ENCODE peak calls at places on chromosome 14, in five cellular contexts. T, R, S, G and B are unnamed samples.

GRCh38 chr14:101709962-101710891 is 51.3 kb upstream of the PPP2R5C start:
- ATAC-seq in T (no peak), R (peak; percentile 81), S (peak; percentile 2), G (no peak), B (no peak)

GRCh38 chr14:73997944-73998451 is 21.1 kb downstream of the ENTPD5 start:
- ATAC-seq in T (no peak), R (no peak), S (no peak), G (no peak), B (no peak)

GRCh38 chr14:93301821-93302447 is 30.9 kb downstream of the BTBD7 start:
- ATAC-seq in T (no peak), R (no peak), S (no peak), G (no peak), B (no peak)

GRCh38 chr14:48075487-48075886 is 400.1 kb upstream of the MDGA2 start:
- ATAC-seq in T (no peak), R (no peak), S (no peak), G (no peak), B (no peak)

GRCh38 chr14:90061849-90062794 is at the start of gene KCNK13:
- ATAC-seq in T (no peak), R (no peak), S (peak; percentile 41), G (peak; percentile 22), B (no peak)

GRCh38 chr14:91693342-91693741 is 38.5 kb downstream of the CATSPERB start:
- ATAC-seq in T (no peak), R (no peak), S (no peak), G (no peak), B (peak; percentile 31)

GRCh38 chr14:92473261-92473946 is 40.2 kb upstream of the RIN3 start:
- ATAC-seq in T (no peak), R (no peak), S (peak; percentile 85), G (no peak), B (peak; percentile 85)

GRCh38 chr14:32186248-32186647 is 15.6 kb upstream of the RNU6-7 start:
- ATAC-seq in T (no peak), R (no peak), S (no peak), G (peak; percentile 58), B (no peak)

GRCh38 chr14:21382095-21382494 is 1.7 kb downstream of the SUPT16H start:
- ATAC-seq in T (no peak), R (no peak), S (no peak), G (no peak), B (no peak)

GRCh38 chr14:76867536-76868452 is 41.6 kb downstream of the LRRC74A start:
- ATAC-seq in T (peak; percentile 24), R (no peak), S (no peak), G (peak; percentile 50), B (no peak)

GRCh38 chr14:86363047-86363446 is 833.1 kb downstream of the FLRT2 start:
- ATAC-seq in T (no peak), R (no peak), S (no peak), G (no peak), B (no peak)

GRCh38 chr14:55556929-55557623 is 22.9 kb upstream of the KTN1 start:
- ATAC-seq in T (peak; percentile 86), R (no peak), S (no peak), G (no peak), B (peak; percentile 74)

GRCh38 chr14:50521912-50522341 is 10.4 kb downstream of the MAP4K5 start:
- ATAC-seq in T (no peak), R (no peak), S (peak; percentile 75), G (peak; percentile 82), B (no peak)

GRCh38 chr14:61145903-61146411 is 135.2 kb downstream of the TMEM30B start:
- ATAC-seq in T (no peak), R (no peak), S (no peak), G (no peak), B (no peak)
- TF ChIP-seq EP300 in T (no peak), R (no peak), S (no peak), G (no peak), B (no peak)

GRCh38 chr14:52012635-52013034 is 23.3 kb downstream of the RTRAF start:
- ATAC-seq in T (no peak), R (no peak), S (no peak), G (no peak), B (peak; percentile 78)
- TF ChIP-seq POLR2AphosphoS5 in T (no peak), R (no peak), S (no peak), G (no peak), B (peak; percentile 72)

GRCh38 chr14:81952917-81953316 is 419.3 kb upstream of the SEL1L start:
- ATAC-seq in T (peak; percentile 39), R (no peak), S (no peak), G (no peak), B (no peak)
- H3K9me3 ChIP-seq in T (no peaks in the 10 kb centered on the region), R (no peaks in the 10 kb centered on the region), S (peaks cover 90% of the 10 kb centered on the region), G (no peaks in the 10 kb centered on the region), B (no peaks in the 10 kb centered on the region)

DNA sequence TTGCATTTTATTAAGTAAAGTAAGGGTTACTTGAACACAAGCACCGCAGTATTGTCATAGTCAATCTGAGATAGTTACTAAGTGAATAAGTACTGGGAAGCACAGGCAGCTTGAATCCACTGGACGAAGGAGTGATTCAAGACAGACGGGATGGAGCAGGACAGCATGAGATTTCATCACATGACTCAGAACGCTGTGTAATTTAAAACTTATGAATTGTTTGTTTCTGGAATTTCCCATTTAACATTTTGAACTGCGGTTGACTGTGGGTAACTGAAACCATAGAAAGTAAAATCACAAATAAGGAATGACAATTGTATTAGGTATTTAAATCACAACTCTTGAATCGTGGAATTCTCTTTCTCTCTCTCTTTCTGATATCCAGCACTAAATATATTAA is 1630.4 kb upstream of the SEL1L start:
- ATAC-seq in T (no peak), R (no peak), S (no peak), G (peak; percentile 37), B (no peak)
- TF ChIP-seq EP300 in T (no peak), R (no peak), S (no peak), G (no peak), B (no peak)

GRCh38 chr14:59358774-59359173 is 106.4 kb downstream of the GPR135 start:
- ATAC-seq in T (no peak), R (no peak), S (no peak), G (no peak), B (no peak)

GRCh38 chr14:59362533-59362932 is 102.6 kb downstream of the GPR135 start:
- ATAC-seq in T (no peak), R (no peak), S (no peak), G (no peak), B (no peak)

GRCh38 chr14:59359451-59360124 is 105.6 kb downstream of the GPR135 start:
- ATAC-seq in T (no peak), R (no peak), S (no peak), G (no peak), B (no peak)

GRCh38 chr14:59363545-59364226 is 101.5 kb downstream of the GPR135 start:
- ATAC-seq in T (no peak), R (peak; percentile 58), S (no peak), G (no peak), B (no peak)

GRCh38 chr14:59360923-59361794 is 104.0 kb downstream of the GPR135 start:
- ATAC-seq in T (peak; percentile 88), R (peak; percentile 91), S (peak; percentile 96), G (no peak), B (peak; percentile 86)
- TF ChIP-seq POLR2AphosphoS5 in T (peak; percentile 72), R (peak; percentile 71), S (no peak), G (no peak), B (peak; percentile 61)

DNA sequence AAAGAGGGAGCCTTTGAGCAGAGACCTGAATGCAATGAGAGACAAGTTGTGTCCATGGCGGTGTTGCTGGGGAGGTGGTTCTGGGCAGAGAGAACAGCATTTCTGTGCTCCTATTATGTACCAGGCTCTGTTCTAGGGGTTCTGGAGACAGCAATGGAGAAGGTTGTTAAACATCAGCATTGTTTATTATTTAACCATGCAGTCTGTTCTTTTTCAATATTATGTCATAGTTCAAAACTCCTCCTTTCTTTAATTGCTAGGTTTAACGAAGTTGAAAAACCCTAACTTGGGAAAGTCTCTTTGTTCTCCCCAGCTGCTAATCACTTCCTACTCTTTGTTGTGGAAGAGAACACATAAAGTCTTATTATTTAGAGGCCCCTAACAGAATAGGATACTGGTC is 279.3 kb downstream of the RAD51B start:
- ATAC-seq in T (no peak), R (no peak), S (no peak), G (no peak), B (no peak)
- H3K9me3 ChIP-seq in T (peaks cover 3% of the 10 kb centered on the region), R (no peaks in the 10 kb centered on the region), S (peaks cover 26% of the 10 kb centered on the region), G (peaks cover 28% of the 10 kb centered on the region), B (no peaks in the 10 kb centered on the region)